ENCODE peak calls at places on chromosomes 5 and 9, in nine cellular contexts. W is stimulated activated CD8-positive, alpha-beta memory T cell treated with anti-CD3 and anti-CD28 coated beads, Interleukin-12 subunit alpha, Interleukin-12 subunit beta, amount 100 ng/mL, for 1 hour; M is RWPE1; B is ACHN; U is activated gamma-delta T cell treated with Interleukin-2 at 50 U/mL for 16 hours; K is left lobe of liver; O is neural progenitor cell; N is effector memory CD4-positive, alpha-beta T cell; E is NCI-H774. V is an unnamed sample.

GRCh38 chr9:129737479-129738269 is 15.2 kb downstream of the PTGES start:
- DNase-seq in B (peak; percentile 69), K (peak; percentile 87), M (peak; percentile 92), O (peak; percentile 94), N (peak; percentile 68), W (peak; percentile 82), U (peak; percentile 87), E (peak; percentile 80), V (peak; percentile 58)

GRCh38 chr9:128146591-128147120 is 2.6 kb upstream of the LCN2 start:
- DNase-seq in B (no peak), N (no peak), U (no peak), O (no peak), E (no peak), K (no peak), M (no peak), W (no peak), V (no peak)

GRCh38 chr9:26746357-26747072 is 146.1 kb downstream of the CAAP1 start:
- DNase-seq in N (no peak), O (no peak), W (no peak), U (no peak), B (peak; percentile 57), M (peak; percentile 60), E (no peak), K (no peak), V (peak; percentile 45)

GRCh38 chr5:1419476-1420210 is 25.6 kb downstream of the SLC6A3 start:
- DNase-seq in K (no peak), O (no peak), U (no peak), B (no peak), M (no peak), W (no peak), N (no peak), E (no peak), V (no peak)

GRCh38 chr5:35803221-35803651 is 53.5 kb upstream of the IL7R start:
- DNase-seq in W (no peak), K (no peak), O (peak; percentile 90), B (no peak), U (no peak), M (no peak), N (no peak), E (peak; percentile 80), V (peak; percentile 87)

GRCh38 chr5:153402550-153402949 is 87.9 kb upstream of the GRIA1 start:
- DNase-seq in O (no peak), E (no peak), W (no peak), U (no peak), M (peak; percentile 66), B (no peak), K (no peak), N (no peak), V (no peak)

GRCh38 chr5:121704291-121704690 is 147.4 kb upstream of the FTMT start:
- DNase-seq in B (no peak), U (no peak), K (no peak), W (no peak), M (no peak), O (no peak), N (no peak), E (no peak), V (no peak)

GRCh38 chr5:84218546-84218945 is 166.1 kb downstream of the EDIL3 start:
- DNase-seq in E (no peak), B (no peak), K (no peak), W (no peak), U (no peak), M (no peak), N (no peak), O (no peak), V (no peak)